ENCODE peak calls at places on chromosomes 6 and 20, in five cellular contexts. N is HepG2, V is GM12878, D is K562, M is SK-N-SH. K is an unnamed sample.

GRCh38 chr20:43537921-43538854 is 20.6 kb upstream of the SGK2 start:
- DNase-seq in N (peak), V (no peak), D (peak), M (peak), K (peak)

GRCh38 chr20:47125553-47126373 is 230.7 kb downstream of the ZMYND8 start:
- DNase-seq in N (no peak), V (no peak), D (no peak), M (no peak), K (no peak)

GRCh38 chr6:152575621-152576150 is 61.5 kb downstream of the SYNE1 start:
- DNase-seq in N (no peak), V (no peak), D (no peak), M (no peak), K (no peak)

GRCh38 chr6:21604081-21604480 is 10.5 kb downstream of the SOX4 start:
- DNase-seq in N (no peak), V (no peak), D (no peak), M (no peak), K (no peak)

GRCh38 chr20:17806107-17806506 is 106.3 kb downstream of the BANF2 start:
- DNase-seq in N (no peak), V (no peak), D (no peak), M (no peak), K (no peak)

GRCh38 chr6:4262506-4262905 is 127.1 kb upstream of the ECI2 start:
- DNase-seq in N (no peak), V (no peak), D (no peak), M (no peak), K (no peak)

GRCh38 chr6:44201200-44201599 is 15.5 kb upstream of the MYMX start:
- DNase-seq in N (no peak), V (no peak), D (no peak), M (no peak), K (no peak)

GRCh38 chr6:168384045-168385038 is 56.6 kb upstream of the SMOC2 start:
- DNase-seq in N (no peak), V (no peak), D (no peak), M (no peak), K (no peak)

GRCh38 chr20:59611286-59611685 is 6.9 kb downstream of the PHACTR3 start:
- DNase-seq in N (no peak), V (no peak), D (no peak), M (peak), K (no peak)

GRCh38 chr6:73388800-73389512 is 5.7 kb upstream of the DDX43 start:
- DNase-seq in N (peak), V (no peak), D (peak), M (peak), K (peak)

DNA sequence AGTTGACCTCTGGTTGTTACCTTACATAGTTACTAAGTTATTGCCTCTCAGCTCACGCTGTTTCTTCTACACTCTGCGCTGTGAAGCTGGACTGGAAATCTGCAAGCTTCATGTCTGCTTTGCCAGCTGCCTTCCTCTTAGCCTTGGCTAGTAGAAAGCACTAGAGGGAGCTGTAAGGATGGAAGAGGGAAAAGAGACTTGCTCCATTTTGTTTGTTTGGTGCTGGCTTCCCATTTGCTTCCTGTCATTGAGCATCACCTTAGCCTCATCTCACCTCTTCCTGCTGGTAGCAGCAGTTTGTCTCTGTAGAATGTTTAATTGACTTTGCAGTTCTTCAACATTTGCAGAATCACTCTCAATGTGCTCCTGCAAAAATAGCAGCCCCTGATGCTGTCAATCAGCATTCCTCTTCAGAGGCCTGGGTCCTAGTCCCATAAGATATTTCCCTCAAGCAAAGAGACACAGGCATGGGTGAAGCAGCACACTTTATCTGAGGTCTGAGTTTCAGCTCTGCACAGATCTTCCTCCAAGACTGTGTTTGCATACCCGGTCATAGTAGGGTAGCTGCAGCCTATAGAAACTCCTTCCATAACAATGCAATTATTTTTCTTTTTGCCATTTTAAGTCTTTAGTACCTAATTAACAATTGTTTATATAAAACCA is 302.2 kb upstream of the EPHA7 start:
- DNase-seq in N (peak), V (no peak), D (no peak), M (no peak), K (peak)
- TF ChIP-seq SIN3A in N (no peak), V (no peak), D (no peak), M (no peak), K (no peak)

GRCh38 chr6:75486850-75487568 is 6.6 kb downstream of the FILIP1 start:
- DNase-seq in N (no peak), V (no peak), D (no peak), M (no peak), K (no peak)
- TF ChIP-seq CHD2 in N (no peak), V (no peak), D (no peak), M (no peak), K (no peak)

DNA sequence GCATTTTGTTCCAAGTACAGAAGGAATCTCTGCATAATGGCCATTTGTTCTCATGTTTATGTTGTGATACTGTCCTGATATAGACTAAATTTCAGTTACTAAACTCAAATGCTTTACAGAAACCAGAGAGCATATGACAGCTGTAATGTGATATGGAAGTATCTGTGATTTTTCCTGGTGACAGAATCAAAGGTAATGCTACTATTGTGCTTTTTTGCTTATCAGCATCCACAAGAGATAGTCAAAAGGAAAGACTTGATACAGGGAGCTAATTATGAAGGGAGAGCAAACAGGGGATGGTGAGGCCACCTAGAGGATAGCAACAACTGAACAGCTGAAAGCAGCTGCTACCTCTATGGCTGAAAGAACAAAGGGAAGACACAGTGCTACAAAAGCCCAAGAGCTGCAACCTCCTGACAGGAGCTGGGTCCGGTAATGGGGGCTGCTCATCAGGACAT is 181.4 kb downstream of the PHF3 start:
- DNase-seq in N (peak), V (no peak), D (no peak), M (peak), K (no peak)
- TF ChIP-seq SIN3A in N (no peak), V (no peak), D (no peak), M (no peak), K (no peak)

DNA sequence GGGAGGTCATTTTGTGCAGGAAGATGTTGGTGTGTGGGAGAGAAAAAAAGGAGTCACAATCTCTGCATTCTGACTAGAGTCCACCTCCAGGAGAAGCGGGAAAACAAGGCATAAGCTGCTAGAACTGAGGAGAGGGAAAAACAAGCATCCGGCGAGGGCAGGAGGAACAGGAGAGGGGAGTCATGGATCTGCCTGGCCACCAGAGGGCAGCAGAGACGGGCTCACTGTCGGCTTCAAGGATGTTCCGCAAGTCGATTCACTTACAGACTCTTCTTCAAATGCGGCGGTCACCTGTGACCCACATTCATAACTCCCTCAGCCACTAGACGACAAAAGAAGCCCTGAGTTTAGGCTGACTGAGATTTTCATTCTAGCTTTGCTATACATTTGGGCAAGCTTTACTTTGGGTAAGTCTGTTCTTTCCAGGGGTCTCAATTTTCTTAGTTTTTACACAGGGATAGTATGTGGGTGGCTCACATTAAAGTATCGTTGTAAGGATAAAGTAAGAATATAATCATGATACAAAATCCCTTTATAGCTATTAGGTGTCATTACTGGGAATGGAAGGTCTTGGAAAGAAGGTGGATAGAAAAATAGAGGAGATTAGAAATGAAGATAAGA is 6.6 kb upstream of the BTNL2 start:
- DNase-seq in N (peak), V (peak), D (peak), M (peak), K (peak)
- TF ChIP-seq CHD2 in N (no peak), V (no peak), D (no peak), M (no peak), K (no peak)

DNA sequence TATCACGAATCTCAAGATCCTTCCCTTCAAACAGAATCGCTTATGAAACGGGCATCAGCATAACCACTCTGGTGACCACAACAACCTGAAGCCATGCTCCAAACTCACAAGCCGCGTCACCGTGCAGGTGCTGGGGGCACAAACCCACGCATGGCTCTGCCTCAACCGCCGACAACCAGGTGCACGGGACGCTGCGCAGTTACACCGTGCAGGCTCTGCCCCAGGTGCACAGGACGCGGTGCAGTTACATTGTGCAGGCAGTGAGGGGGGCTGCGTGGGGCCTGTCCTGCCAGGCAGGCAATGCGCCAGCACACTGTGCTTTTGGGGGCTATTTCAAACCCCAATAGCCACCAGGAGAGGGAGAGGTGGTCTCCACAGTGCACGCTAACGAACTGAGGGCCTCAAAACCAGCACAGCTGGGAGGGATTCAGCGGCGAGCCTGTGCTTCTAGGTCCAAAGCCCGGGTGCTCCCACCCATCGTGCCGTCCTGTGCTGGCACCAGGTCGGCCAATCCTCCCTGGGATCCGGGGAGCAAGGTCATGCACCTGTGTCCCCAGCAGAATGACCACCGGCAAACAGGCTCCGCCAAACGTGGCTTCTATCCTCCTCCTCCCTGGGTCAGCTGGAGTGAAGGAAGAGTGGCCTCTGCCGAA is 35.8 kb downstream of the ZBTB46 start:
- DNase-seq in N (no peak), V (no peak), D (no peak), M (no peak), K (no peak)
- TF ChIP-seq SIN3A in N (no peak), V (no peak), D (no peak), M (no peak), K (no peak)

GRCh38 chr6:22784611-22785010 is 215.2 kb downstream of the HDGFL1 start:
- DNase-seq in N (no peak), V (no peak), D (no peak), M (no peak), K (no peak)
- TF ChIP-seq CHD2 in N (no peak), V (no peak), D (no peak), M (no peak), K (no peak)